ENCODE peak calls at places on chromosomes 3 and 15, in seven cellular contexts. D is activated T-cell treated with anti-CD3 and anti-CD28 coated beads for 4 hours, W is OCI-M1, I is ELF-1, J is Calu3, M is hepatocyte, H is A549. E is an unnamed sample.

GRCh38 chr3:125374501-125374995 is 577 bp downstream of the ZNF148 start:
- DNase-seq in W (peak; percentile 49), J (peak; percentile 40), I (peak; percentile 68), H (peak; percentile 38), D (peak; percentile 29), M (peak; percentile 64), E (peak; percentile 48)

GRCh38 chr15:82043726-82044372 is 2.0 kb downstream of the MEX3B start:
- DNase-seq in D (no peak), J (no peak), H (no peak), M (no peak), W (peak; percentile 60), I (no peak), E (no peak)

GRCh38 chr3:137978328-137978727 is 31.6 kb upstream of the CLDN18 start:
- DNase-seq in J (no peak), H (no peak), W (no peak), I (no peak), D (no peak), M (no peak), E (no peak)

GRCh38 chr3:25821746-25822573 is 32.1 kb downstream of the OXSM start:
- DNase-seq in D (no peak), I (no peak), W (no peak), M (no peak), J (no peak), H (no peak), E (no peak)

GRCh38 chr3:197364410-197365071 is 66.1 kb upstream of the DLG1 start:
- DNase-seq in D (no peak), W (no peak), M (no peak), J (no peak), I (no peak), H (no peak), E (no peak)

GRCh38 chr3:23960649-23961048 is 15.6 kb downstream of the NR1D2 start:
- DNase-seq in H (no peak), D (no peak), M (no peak), W (no peak), J (no peak), I (no peak), E (no peak)

GRCh38 chr3:71447197-71447596 is 136.3 kb downstream of the FOXP1 start:
- DNase-seq in H (no peak), W (no peak), I (no peak), J (no peak), D (no peak), M (no peak), E (no peak)

GRCh38 chr15:76163429-76164020 is 103.7 kb downstream of the TMEM266 start:
- DNase-seq in W (no peak), I (no peak), J (no peak), D (no peak), H (no peak), M (peak; percentile 71), E (no peak)

GRCh38 chr3:28718074-28718849 is 369.6 kb upstream of the AZI2 start:
- DNase-seq in M (no peak), J (no peak), I (no peak), W (no peak), H (no peak), D (no peak), E (no peak)

GRCh38 chr3:161915283-161915682 is 418.7 kb downstream of the OTOL1 start:
- DNase-seq in M (no peak), I (no peak), H (no peak), J (no peak), W (peak; percentile 67), D (no peak), E (no peak)

GRCh38 chr15:63502137-63502801 is 2.1 kb upstream of the USP3 start:
- DNase-seq in D (no peak), H (no peak), W (no peak), M (peak; percentile 34), I (no peak), J (peak; percentile 68), E (no peak)

GRCh38 chr15:52529289-52529929 is 729 bp upstream of the MYO5A start:
- DNase-seq in D (peak; percentile 11), H (no peak), J (no peak), M (peak; percentile 25), W (no peak), I (peak; percentile 51), E (no peak)

GRCh38 chr15:56251315-56252091 is 7.8 kb upstream of the RFX7 start:
- DNase-seq in H (no peak), J (no peak), D (no peak), W (peak; percentile 94), I (no peak), M (no peak), E (peak; percentile 62)

GRCh38 chr3:160226026-160226739 is 961 bp downstream of the C3orf80 start:
- DNase-seq in I (peak; percentile 42), D (no peak), J (peak; percentile 52), M (peak; percentile 34), H (no peak), W (no peak), E (peak; percentile 33)

GRCh38 chr15:77251662-77252061 is 168.2 kb downstream of the PEAK1 start:
- DNase-seq in I (peak; percentile 17), W (no peak), J (no peak), M (no peak), D (peak; percentile 1), H (no peak), E (peak; percentile 44)

GRCh38 chr3:194321666-194322640 is 29.2 kb downstream of the CPN2 start:
- DNase-seq in J (peak; percentile 88), M (no peak), D (no peak), H (peak; percentile 50), I (no peak), W (no peak), E (no peak)